ENCODE peak calls at places on chromosome 13, in five cellular contexts. N is activated naive CD8-positive, alpha-beta T cell treated with anti-CD3 and anti-CD28 coated beads, Interleukin-2, amount 50 U/mL, for 24 hours; K is left ventricle myocardium inferior; I is CD8-positive, alpha-beta T cell; J is stimulated activated CD8-positive, alpha-beta memory T cell treated with anti-CD3 and anti-CD28 coated beads, Interleukin-4, amount 100 ng/mL, for 48 hours. X is an unnamed sample.

GRCh38 chr13:38667526-38668094 is 19.3 kb upstream of the FREM2 start:
- DNase-seq in N (no peak), I (no peak), K (no peak), J (no peak), X (no peak)

GRCh38 chr13:49400755-49401659 is 42.9 kb downstream of the CAB39L start:
- DNase-seq in J (no peak), N (no peak), K (no peak), I (no peak), X (no peak)

GRCh38 chr13:48542581-48543341 is 9.9 kb upstream of the RCBTB2 start:
- DNase-seq in K (peak; percentile 64), N (no peak), I (no peak), J (no peak), X (no peak)

GRCh38 chr13:49248433-49249002 is 793 bp downstream of the CDADC1 start:
- DNase-seq in K (no peak), J (no peak), I (no peak), N (no peak), X (no peak)

GRCh38 chr13:34502621-34503020 is 439.4 kb upstream of the NBEA start:
- DNase-seq in N (no peak), I (no peak), K (no peak), J (no peak), X (no peak)

GRCh38 chr13:109385161-109385560 is 401.2 kb downstream of the IRS2 start:
- DNase-seq in I (no peak), J (no peak), N (no peak), K (no peak), X (no peak)

GRCh38 chr13:39505151-39505550 is 97.8 kb downstream of the LHFPL6 start:
- DNase-seq in K (no peak), J (no peak), I (no peak), N (no peak), X (no peak)

GRCh38 chr13:24004971-24005370 is 107.7 kb upstream of the C1QTNF9B start:
- DNase-seq in J (no peak), K (no peak), I (no peak), N (no peak), X (no peak)

GRCh38 chr13:91017669-91018053 is 329.8 kb upstream of the MIR17HG start:
- DNase-seq in N (no peak), J (no peak), K (peak; percentile 13), I (no peak), X (no peak)

GRCh38 chr13:96229356-96229755 is 139.4 kb downstream of the HS6ST3 start:
- DNase-seq in J (no peak), N (no peak), K (no peak), I (no peak), X (no peak)

GRCh38 chr13:85659493-85659892 is 139.7 kb downstream of the SLITRK6 start:
- DNase-seq in K (no peak), I (no peak), N (no peak), J (no peak), X (no peak)

GRCh38 chr13:51452391-51453307 is at the start of gene INTS6:
- DNase-seq in J (peak; percentile 98), K (peak; percentile 98), N (peak; percentile 97), I (peak; percentile 99), X (peak; percentile 100)

GRCh38 chr13:71873418-71874276 is 6.6 kb upstream of the DACH1 start:
- DNase-seq in N (no peak), I (no peak), J (no peak), K (no peak), X (no peak)

GRCh38 chr13:98315466-98315865 is 138.4 kb upstream of the RNF113B start:
- DNase-seq in I (no peak), N (no peak), K (no peak), J (no peak), X (peak; percentile 58)

GRCh38 chr13:38602261-38602660 is 84.6 kb upstream of the FREM2 start:
- DNase-seq in J (no peak), I (no peak), K (no peak), N (no peak), X (no peak)

X was measured in dorsolateral prefrontal cortex.